ENCODE peak calls at places on chromosomes 12 and 14, in eight cellular contexts. One of them, this sample, is unnamed.

GRCh38 chr12:116939734-116940133 is 29.0 kb downstream of the FBXW8 start:
- DNase-seq in activated CD4-positive, alpha-beta T cell treated with anti-CD3 and anti-CD28 coated beads, Interleukin-2, amount 50 U/mL, for 24 hours: no peak
- DNase-seq in NCI-H1048: no peak
- DNase-seq in activated T-helper 9 cell treated with anti-CD3 and anti-CD28 coated beads, Interleukin-2, amount 50 U/mL, for 16 hours: no peak
- DNase-seq in uterus: no peak
- DNase-seq in RKO: no peak
- DNase-seq in cardiac muscle cell: no peak
- DNase-seq in HT-29: no peak
- DNase-seq in this sample: no peak

GRCh38 chr14:100149789-100150611 is 9.4 kb downstream of the DEGS2 start:
- DNase-seq in activated T-helper 9 cell treated with anti-CD3 and anti-CD28 coated beads, Interleukin-2, amount 50 U/mL, for 16 hours: no peak
- DNase-seq in NCI-H1048: no peak
- DNase-seq in cardiac muscle cell: no peak
- DNase-seq in RKO: no peak
- DNase-seq in uterus: no peak
- DNase-seq in activated CD4-positive, alpha-beta T cell treated with anti-CD3 and anti-CD28 coated beads, Interleukin-2, amount 50 U/mL, for 24 hours: no peak
- DNase-seq in HT-29: peak; percentile 18
- DNase-seq in this sample: peak; percentile 68

GRCh38 chr12:66314278-66314677 is 12.0 kb downstream of the HELB start:
- DNase-seq in activated CD4-positive, alpha-beta T cell treated with anti-CD3 and anti-CD28 coated beads, Interleukin-2, amount 50 U/mL, for 24 hours: no peak
- DNase-seq in NCI-H1048: no peak
- DNase-seq in RKO: no peak
- DNase-seq in uterus: no peak
- DNase-seq in cardiac muscle cell: no peak
- DNase-seq in HT-29: no peak
- DNase-seq in activated T-helper 9 cell treated with anti-CD3 and anti-CD28 coated beads, Interleukin-2, amount 50 U/mL, for 16 hours: no peak
- DNase-seq in this sample: no peak

GRCh38 chr14:102209224-102209966 is 69.7 kb downstream of the WDR20 start:
- DNase-seq in cardiac muscle cell: peak; percentile 17
- DNase-seq in RKO: peak; percentile 15
- DNase-seq in activated T-helper 9 cell treated with anti-CD3 and anti-CD28 coated beads, Interleukin-2, amount 50 U/mL, for 16 hours: no peak
- DNase-seq in NCI-H1048: no peak
- DNase-seq in activated CD4-positive, alpha-beta T cell treated with anti-CD3 and anti-CD28 coated beads, Interleukin-2, amount 50 U/mL, for 24 hours: no peak
- DNase-seq in HT-29: peak; percentile 53
- DNase-seq in uterus: no peak
- DNase-seq in this sample: peak; percentile 11

GRCh38 chr14:75831455-75831854 is 150.3 kb downstream of the TGFB3 start:
- DNase-seq in NCI-H1048: no peak
- DNase-seq in uterus: peak; percentile 85
- DNase-seq in cardiac muscle cell: peak; percentile 84
- DNase-seq in activated CD4-positive, alpha-beta T cell treated with anti-CD3 and anti-CD28 coated beads, Interleukin-2, amount 50 U/mL, for 24 hours: no peak
- DNase-seq in activated T-helper 9 cell treated with anti-CD3 and anti-CD28 coated beads, Interleukin-2, amount 50 U/mL, for 16 hours: peak; percentile 9
- DNase-seq in RKO: no peak
- DNase-seq in HT-29: peak; percentile 69
- DNase-seq in this sample: no peak

GRCh38 chr14:103393687-103394626 is 8.7 kb downstream of the MARK3 start:
- DNase-seq in NCI-H1048: no peak
- DNase-seq in activated CD4-positive, alpha-beta T cell treated with anti-CD3 and anti-CD28 coated beads, Interleukin-2, amount 50 U/mL, for 24 hours: no peak
- DNase-seq in HT-29: peak; percentile 45
- DNase-seq in cardiac muscle cell: peak; percentile 54
- DNase-seq in activated T-helper 9 cell treated with anti-CD3 and anti-CD28 coated beads, Interleukin-2, amount 50 U/mL, for 16 hours: no peak
- DNase-seq in RKO: peak; percentile 62
- DNase-seq in uterus: no peak
- DNase-seq in this sample: no peak

GRCh38 chr12:108854055-108854452 is 3.3 kb downstream of the SSH1 start:
- DNase-seq in uterus: peak; percentile 76
- DNase-seq in activated T-helper 9 cell treated with anti-CD3 and anti-CD28 coated beads, Interleukin-2, amount 50 U/mL, for 16 hours: no peak
- DNase-seq in activated CD4-positive, alpha-beta T cell treated with anti-CD3 and anti-CD28 coated beads, Interleukin-2, amount 50 U/mL, for 24 hours: no peak
- DNase-seq in NCI-H1048: no peak
- DNase-seq in RKO: peak; percentile 76
- DNase-seq in HT-29: no peak
- DNase-seq in cardiac muscle cell: peak; percentile 92
- DNase-seq in this sample: peak; percentile 39

GRCh38 chr14:52974406-52974805 is 23.6 kb upstream of the FERMT2 start:
- DNase-seq in cardiac muscle cell: no peak
- DNase-seq in activated CD4-positive, alpha-beta T cell treated with anti-CD3 and anti-CD28 coated beads, Interleukin-2, amount 50 U/mL, for 24 hours: no peak
- DNase-seq in uterus: no peak
- DNase-seq in HT-29: no peak
- DNase-seq in activated T-helper 9 cell treated with anti-CD3 and anti-CD28 coated beads, Interleukin-2, amount 50 U/mL, for 16 hours: no peak
- DNase-seq in RKO: no peak
- DNase-seq in NCI-H1048: no peak
- DNase-seq in this sample: no peak

GRCh38 chr14:36514278-36515104 is 5.5 kb downstream of the NKX2-1 start:
- DNase-seq in cardiac muscle cell: no peak
- DNase-seq in NCI-H1048: no peak
- DNase-seq in activated CD4-positive, alpha-beta T cell treated with anti-CD3 and anti-CD28 coated beads, Interleukin-2, amount 50 U/mL, for 24 hours: no peak
- DNase-seq in RKO: no peak
- DNase-seq in HT-29: no peak
- DNase-seq in activated T-helper 9 cell treated with anti-CD3 and anti-CD28 coated beads, Interleukin-2, amount 50 U/mL, for 16 hours: no peak
- DNase-seq in uterus: no peak
- DNase-seq in this sample: no peak

GRCh38 chr14:77598366-77599050 is 17.9 kb downstream of the SPTLC2 start:
- DNase-seq in cardiac muscle cell: no peak
- DNase-seq in HT-29: peak; percentile 38
- DNase-seq in activated T-helper 9 cell treated with anti-CD3 and anti-CD28 coated beads, Interleukin-2, amount 50 U/mL, for 16 hours: no peak
- DNase-seq in NCI-H1048: no peak
- DNase-seq in uterus: no peak
- DNase-seq in RKO: no peak
- DNase-seq in activated CD4-positive, alpha-beta T cell treated with anti-CD3 and anti-CD28 coated beads, Interleukin-2, amount 50 U/mL, for 24 hours: no peak
- DNase-seq in this sample: no peak

GRCh38 chr14:53399057-53399456 is 245.9 kb upstream of the DDHD1 start:
- DNase-seq in activated T-helper 9 cell treated with anti-CD3 and anti-CD28 coated beads, Interleukin-2, amount 50 U/mL, for 16 hours: no peak
- DNase-seq in uterus: no peak
- DNase-seq in cardiac muscle cell: peak; percentile 39
- DNase-seq in activated CD4-positive, alpha-beta T cell treated with anti-CD3 and anti-CD28 coated beads, Interleukin-2, amount 50 U/mL, for 24 hours: no peak
- DNase-seq in HT-29: peak; percentile 5
- DNase-seq in RKO: peak; percentile 42
- DNase-seq in NCI-H1048: no peak
- DNase-seq in this sample: peak; percentile 17

GRCh38 chr12:1934831-1935230 is 16.4 kb upstream of the CACNA2D4 start:
- DNase-seq in activated T-helper 9 cell treated with anti-CD3 and anti-CD28 coated beads, Interleukin-2, amount 50 U/mL, for 16 hours: no peak
- DNase-seq in HT-29: no peak
- DNase-seq in NCI-H1048: no peak
- DNase-seq in cardiac muscle cell: no peak
- DNase-seq in activated CD4-positive, alpha-beta T cell treated with anti-CD3 and anti-CD28 coated beads, Interleukin-2, amount 50 U/mL, for 24 hours: no peak
- DNase-seq in RKO: no peak
- DNase-seq in uterus: peak; percentile 12
- DNase-seq in this sample: no peak

GRCh38 chr12:102343361-102344121 is 136.8 kb downstream of the IGF1 start:
- DNase-seq in NCI-H1048: no peak
- DNase-seq in HT-29: no peak
- DNase-seq in activated T-helper 9 cell treated with anti-CD3 and anti-CD28 coated beads, Interleukin-2, amount 50 U/mL, for 16 hours: no peak
- DNase-seq in cardiac muscle cell: peak; percentile 8
- DNase-seq in RKO: no peak
- DNase-seq in uterus: no peak
- DNase-seq in activated CD4-positive, alpha-beta T cell treated with anti-CD3 and anti-CD28 coated beads, Interleukin-2, amount 50 U/mL, for 24 hours: no peak
- DNase-seq in this sample: peak; percentile 10

GRCh38 chr12:130998136-130998535 is 44.4 kb downstream of the ADGRD1 start:
- DNase-seq in activated T-helper 9 cell treated with anti-CD3 and anti-CD28 coated beads, Interleukin-2, amount 50 U/mL, for 16 hours: no peak
- DNase-seq in activated CD4-positive, alpha-beta T cell treated with anti-CD3 and anti-CD28 coated beads, Interleukin-2, amount 50 U/mL, for 24 hours: no peak
- DNase-seq in cardiac muscle cell: no peak
- DNase-seq in HT-29: no peak
- DNase-seq in uterus: no peak
- DNase-seq in RKO: no peak
- DNase-seq in NCI-H1048: no peak
- DNase-seq in this sample: no peak

GRCh38 chr12:89464974-89465592 is 59.5 kb downstream of the GALNT4 start:
- DNase-seq in HT-29: no peak
- DNase-seq in uterus: no peak
- DNase-seq in NCI-H1048: no peak
- DNase-seq in activated T-helper 9 cell treated with anti-CD3 and anti-CD28 coated beads, Interleukin-2, amount 50 U/mL, for 16 hours: no peak
- DNase-seq in RKO: no peak
- DNase-seq in activated CD4-positive, alpha-beta T cell treated with anti-CD3 and anti-CD28 coated beads, Interleukin-2, amount 50 U/mL, for 24 hours: no peak
- DNase-seq in cardiac muscle cell: no peak
- DNase-seq in this sample: no peak

GRCh38 chr14:73995977-73996378 is 23.1 kb downstream of the ENTPD5 start:
- DNase-seq in NCI-H1048: no peak
- DNase-seq in activated CD4-positive, alpha-beta T cell treated with anti-CD3 and anti-CD28 coated beads, Interleukin-2, amount 50 U/mL, for 24 hours: no peak
- DNase-seq in activated T-helper 9 cell treated with anti-CD3 and anti-CD28 coated beads, Interleukin-2, amount 50 U/mL, for 16 hours: no peak
- DNase-seq in uterus: no peak
- DNase-seq in RKO: no peak
- DNase-seq in HT-29: peak; percentile 37
- DNase-seq in cardiac muscle cell: no peak
- DNase-seq in this sample: no peak

GRCh38 chr12:32917094-32917611 is 20.6 kb upstream of the PKP2 start:
- DNase-seq in activated CD4-positive, alpha-beta T cell treated with anti-CD3 and anti-CD28 coated beads, Interleukin-2, amount 50 U/mL, for 24 hours: no peak
- DNase-seq in uterus: no peak
- DNase-seq in HT-29: no peak
- DNase-seq in NCI-H1048: no peak
- DNase-seq in cardiac muscle cell: peak; percentile 75
- DNase-seq in activated T-helper 9 cell treated with anti-CD3 and anti-CD28 coated beads, Interleukin-2, amount 50 U/mL, for 16 hours: no peak
- DNase-seq in RKO: no peak
- DNase-seq in this sample: peak; percentile 51

GRCh38 chr14:65620195-65620594 is 207.7 kb downstream of the FUT8 start:
- DNase-seq in uterus: no peak
- DNase-seq in activated CD4-positive, alpha-beta T cell treated with anti-CD3 and anti-CD28 coated beads, Interleukin-2, amount 50 U/mL, for 24 hours: no peak
- DNase-seq in activated T-helper 9 cell treated with anti-CD3 and anti-CD28 coated beads, Interleukin-2, amount 50 U/mL, for 16 hours: no peak
- DNase-seq in cardiac muscle cell: peak; percentile 6
- DNase-seq in HT-29: no peak
- DNase-seq in RKO: no peak
- DNase-seq in NCI-H1048: no peak
- DNase-seq in this sample: no peak

GRCh38 chr12:127963926-127964325 is 303.0 kb upstream of the TMEM132C start:
- DNase-seq in activated CD4-positive, alpha-beta T cell treated with anti-CD3 and anti-CD28 coated beads, Interleukin-2, amount 50 U/mL, for 24 hours: no peak
- DNase-seq in cardiac muscle cell: no peak
- DNase-seq in uterus: no peak
- DNase-seq in HT-29: no peak
- DNase-seq in RKO: no peak
- DNase-seq in NCI-H1048: no peak
- DNase-seq in activated T-helper 9 cell treated with anti-CD3 and anti-CD28 coated beads, Interleukin-2, amount 50 U/mL, for 16 hours: no peak
- DNase-seq in this sample: no peak

GRCh38 chr12:58174316-58174715 is 232.9 kb downstream of the ATP23 start:
- DNase-seq in cardiac muscle cell: peak; percentile 72
- DNase-seq in uterus: no peak
- DNase-seq in activated T-helper 9 cell treated with anti-CD3 and anti-CD28 coated beads, Interleukin-2, amount 50 U/mL, for 16 hours: no peak
- DNase-seq in NCI-H1048: no peak
- DNase-seq in RKO: no peak
- DNase-seq in HT-29: no peak
- DNase-seq in activated CD4-positive, alpha-beta T cell treated with anti-CD3 and anti-CD28 coated beads, Interleukin-2, amount 50 U/mL, for 24 hours: no peak
- DNase-seq in this sample: no peak

GRCh38 chr14:56885795-56886194 is 75.5 kb upstream of the OTX2 start:
- DNase-seq in RKO: no peak
- DNase-seq in uterus: no peak
- DNase-seq in activated T-helper 9 cell treated with anti-CD3 and anti-CD28 coated beads, Interleukin-2, amount 50 U/mL, for 16 hours: no peak
- DNase-seq in activated CD4-positive, alpha-beta T cell treated with anti-CD3 and anti-CD28 coated beads, Interleukin-2, amount 50 U/mL, for 24 hours: no peak
- DNase-seq in cardiac muscle cell: no peak
- DNase-seq in HT-29: no peak
- DNase-seq in NCI-H1048: no peak
- DNase-seq in this sample: no peak

GRCh38 chr12:106919910-106920544 is 35.7 kb upstream of the TMEM263 start:
- DNase-seq in RKO: peak; percentile 49
- DNase-seq in cardiac muscle cell: peak; percentile 74
- DNase-seq in HT-29: peak; percentile 66
- DNase-seq in activated T-helper 9 cell treated with anti-CD3 and anti-CD28 coated beads, Interleukin-2, amount 50 U/mL, for 16 hours: no peak
- DNase-seq in NCI-H1048: peak; percentile 38
- DNase-seq in activated CD4-positive, alpha-beta T cell treated with anti-CD3 and anti-CD28 coated beads, Interleukin-2, amount 50 U/mL, for 24 hours: peak; percentile 34
- DNase-seq in uterus: no peak
- DNase-seq in this sample: peak; percentile 46

GRCh38 chr12:6146951-6147350 is 22.5 kb upstream of the VWF start:
- DNase-seq in NCI-H1048: no peak
- DNase-seq in activated CD4-positive, alpha-beta T cell treated with anti-CD3 and anti-CD28 coated beads, Interleukin-2, amount 50 U/mL, for 24 hours: no peak
- DNase-seq in uterus: no peak
- DNase-seq in HT-29: no peak
- DNase-seq in activated T-helper 9 cell treated with anti-CD3 and anti-CD28 coated beads, Interleukin-2, amount 50 U/mL, for 16 hours: no peak
- DNase-seq in RKO: no peak
- DNase-seq in cardiac muscle cell: no peak
- DNase-seq in this sample: no peak

GRCh38 chr14:91286530-91286937 is 42.0 kb upstream of the GPR68 start:
- DNase-seq in RKO: peak; percentile 77
- DNase-seq in NCI-H1048: no peak
- DNase-seq in uterus: peak; percentile 74
- DNase-seq in activated CD4-positive, alpha-beta T cell treated with anti-CD3 and anti-CD28 coated beads, Interleukin-2, amount 50 U/mL, for 24 hours: peak; percentile 80
- DNase-seq in cardiac muscle cell: peak; percentile 76
- DNase-seq in HT-29: peak; percentile 82
- DNase-seq in activated T-helper 9 cell treated with anti-CD3 and anti-CD28 coated beads, Interleukin-2, amount 50 U/mL, for 16 hours: peak; percentile 73
- DNase-seq in this sample: peak; percentile 74

GRCh38 chr12:22687677-22688076 is 62.7 kb downstream of the ETNK1 start:
- DNase-seq in NCI-H1048: no peak
- DNase-seq in HT-29: no peak
- DNase-seq in cardiac muscle cell: peak; percentile 62
- DNase-seq in activated T-helper 9 cell treated with anti-CD3 and anti-CD28 coated beads, Interleukin-2, amount 50 U/mL, for 16 hours: no peak
- DNase-seq in uterus: no peak
- DNase-seq in activated CD4-positive, alpha-beta T cell treated with anti-CD3 and anti-CD28 coated beads, Interleukin-2, amount 50 U/mL, for 24 hours: no peak
- DNase-seq in RKO: peak; percentile 13
- DNase-seq in this sample: no peak

GRCh38 chr12:124310178-124310577 is 15.3 kb downstream of the RFLNA start:
- DNase-seq in activated T-helper 9 cell treated with anti-CD3 and anti-CD28 coated beads, Interleukin-2, amount 50 U/mL, for 16 hours: no peak
- DNase-seq in RKO: no peak
- DNase-seq in HT-29: no peak
- DNase-seq in NCI-H1048: no peak
- DNase-seq in uterus: no peak
- DNase-seq in cardiac muscle cell: no peak
- DNase-seq in activated CD4-positive, alpha-beta T cell treated with anti-CD3 and anti-CD28 coated beads, Interleukin-2, amount 50 U/mL, for 24 hours: no peak
- DNase-seq in this sample: no peak

GRCh38 chr12:109497675-109498074 is 20.2 kb downstream of the UBE3B start:
- DNase-seq in NCI-H1048: no peak
- DNase-seq in activated T-helper 9 cell treated with anti-CD3 and anti-CD28 coated beads, Interleukin-2, amount 50 U/mL, for 16 hours: no peak
- DNase-seq in activated CD4-positive, alpha-beta T cell treated with anti-CD3 and anti-CD28 coated beads, Interleukin-2, amount 50 U/mL, for 24 hours: no peak
- DNase-seq in RKO: no peak
- DNase-seq in HT-29: no peak
- DNase-seq in cardiac muscle cell: no peak
- DNase-seq in uterus: no peak
- DNase-seq in this sample: peak; percentile 86

GRCh38 chr14:101586531-101587402 is 25.5 kb downstream of the DIO3 start:
- DNase-seq in NCI-H1048: no peak
- DNase-seq in activated T-helper 9 cell treated with anti-CD3 and anti-CD28 coated beads, Interleukin-2, amount 50 U/mL, for 16 hours: no peak
- DNase-seq in RKO: no peak
- DNase-seq in cardiac muscle cell: no peak
- DNase-seq in uterus: no peak
- DNase-seq in HT-29: no peak
- DNase-seq in activated CD4-positive, alpha-beta T cell treated with anti-CD3 and anti-CD28 coated beads, Interleukin-2, amount 50 U/mL, for 24 hours: no peak
- DNase-seq in this sample: no peak

GRCh38 chr14:56216631-56217379 is 98.6 kb downstream of the PELI2 start:
- DNase-seq in RKO: no peak
- DNase-seq in cardiac muscle cell: peak; percentile 66
- DNase-seq in activated CD4-positive, alpha-beta T cell treated with anti-CD3 and anti-CD28 coated beads, Interleukin-2, amount 50 U/mL, for 24 hours: no peak
- DNase-seq in NCI-H1048: peak; percentile 1
- DNase-seq in activated T-helper 9 cell treated with anti-CD3 and anti-CD28 coated beads, Interleukin-2, amount 50 U/mL, for 16 hours: no peak
- DNase-seq in HT-29: no peak
- DNase-seq in uterus: peak; percentile 44
- DNase-seq in this sample: no peak

GRCh38 chr12:61037792-61038191 is 1222.4 kb upstream of the USP15 start:
- DNase-seq in activated CD4-positive, alpha-beta T cell treated with anti-CD3 and anti-CD28 coated beads, Interleukin-2, amount 50 U/mL, for 24 hours: no peak
- DNase-seq in activated T-helper 9 cell treated with anti-CD3 and anti-CD28 coated beads, Interleukin-2, amount 50 U/mL, for 16 hours: no peak
- DNase-seq in cardiac muscle cell: no peak
- DNase-seq in RKO: peak; percentile 28
- DNase-seq in NCI-H1048: no peak
- DNase-seq in HT-29: no peak
- DNase-seq in uterus: no peak
- DNase-seq in this sample: peak; percentile 69

GRCh38 chr14:84885061-84885460 is 644.9 kb upstream of the FLRT2 start:
- DNase-seq in RKO: no peak
- DNase-seq in uterus: no peak
- DNase-seq in HT-29: no peak
- DNase-seq in NCI-H1048: no peak
- DNase-seq in activated T-helper 9 cell treated with anti-CD3 and anti-CD28 coated beads, Interleukin-2, amount 50 U/mL, for 16 hours: no peak
- DNase-seq in activated CD4-positive, alpha-beta T cell treated with anti-CD3 and anti-CD28 coated beads, Interleukin-2, amount 50 U/mL, for 24 hours: no peak
- DNase-seq in cardiac muscle cell: no peak
- DNase-seq in this sample: no peak